ENCODE peak calls at places on chromosomes 1 and 21, in seven cellular contexts. K, B, Z, A, T, S and W are unnamed samples.

GRCh38 chr1:199909137-199909536 is 118.4 kb upstream of the NR5A2 start:
- DNase-seq in K (no peak), B (no peak), Z (no peak), A (no peak), T (no peak), S (no peak), W (peak)

GRCh38 chr1:56527548-56528302 is 51.6 kb downstream of the PLPP3 start:
- DNase-seq in K (no peak), B (peak), Z (no peak), A (no peak), T (no peak), S (no peak), W (no peak)

GRCh38 chr1:1360511-1361169 is 2.3 kb upstream of the MXRA8 start:
- DNase-seq in K (no peak), B (peak), Z (no peak), A (peak), T (peak), S (peak), W (no peak)

GRCh38 chr1:224069138-224069537 is 44.8 kb upstream of the FBXO28 start:
- DNase-seq in K (no peak), B (no peak), Z (no peak), A (no peak), T (no peak), S (no peak), W (no peak)

GRCh38 chr1:54297596-54298283 is 97.8 kb downstream of the MRPL37 start:
- DNase-seq in K (no peak), B (peak), Z (no peak), A (no peak), T (no peak), S (no peak), W (no peak)

GRCh38 chr1:17338706-17339493 is 30.9 kb downstream of the PADI4 start:
- DNase-seq in K (no peak), B (no peak), Z (no peak), A (no peak), T (no peak), S (no peak), W (no peak)

GRCh38 chr1:27016376-27016775 is 3.7 kb upstream of the TENT5B start:
- DNase-seq in K (no peak), B (no peak), Z (no peak), A (no peak), T (no peak), S (no peak), W (no peak)

GRCh38 chr1:238281418-238281817 is 390.7 kb upstream of the ZP4 start:
- DNase-seq in K (no peak), B (no peak), Z (no peak), A (no peak), T (no peak), S (no peak), W (no peak)

GRCh38 chr1:228016653-228017355 is 10.0 kb downstream of the WNT3A start:
- DNase-seq in K (no peak), B (no peak), Z (no peak), A (no peak), T (no peak), S (no peak), W (no peak)

GRCh38 chr1:171663854-171664550 is 11.5 kb upstream of the MYOC start:
- DNase-seq in K (no peak), B (peak), Z (no peak), A (no peak), T (no peak), S (no peak), W (no peak)

GRCh38 chr1:32757213-32757895 is 54.8 kb upstream of the SYNC start:
- DNase-seq in K (no peak), B (no peak), Z (no peak), A (no peak), T (no peak), S (no peak), W (no peak)

GRCh38 chr1:6102227-6102845 is 56.6 kb downstream of the KCNAB2 start:
- DNase-seq in K (no peak), B (no peak), Z (no peak), A (no peak), T (no peak), S (no peak), W (no peak)

GRCh38 chr21:26686278-26686677 is 113.2 kb upstream of the CYYR1 start:
- DNase-seq in K (peak), B (peak), Z (no peak), A (peak), T (no peak), S (no peak), W (peak)

GRCh38 chr1:97797403-97798183 is 123.2 kb downstream of the DPYD start:
- DNase-seq in K (no peak), B (peak), Z (no peak), A (no peak), T (peak), S (no peak), W (no peak)

GRCh38 chr1:168636642-168637111 is 60.3 kb downstream of the XCL1 start:
- DNase-seq in K (no peak), B (peak), Z (no peak), A (peak), T (peak), S (no peak), W (peak)

GRCh38 chr1:50416150-50416527 is 7.1 kb downstream of the DMRTA2 start:
- DNase-seq in K (no peak), B (no peak), Z (no peak), A (no peak), T (no peak), S (no peak), W (no peak)

GRCh38 chr1:17287377-17287776 is 20.6 kb upstream of the PADI4 start:
- DNase-seq in K (peak), B (peak), Z (no peak), A (no peak), T (no peak), S (no peak), W (peak)

GRCh38 chr1:248752119-248752931 is 3.2 kb downstream of the LYPD8 start:
- DNase-seq in K (no peak), B (peak), Z (no peak), A (no peak), T (no peak), S (no peak), W (peak)

GRCh38 chr1:67880056-67880601 is 46.9 kb upstream of the GNG12 start:
- DNase-seq in K (no peak), B (peak), Z (no peak), A (peak), T (no peak), S (no peak), W (no peak)

GRCh38 chr1:219354962-219355361 is 181.3 kb downstream of the LYPLAL1 start:
- DNase-seq in K (no peak), B (no peak), Z (no peak), A (no peak), T (no peak), S (no peak), W (no peak)

GRCh38 chr1:152926091-152926490 is 17.7 kb downstream of the IVL start:
- DNase-seq in K (no peak), B (peak), Z (no peak), A (no peak), T (no peak), S (peak), W (no peak)

GRCh38 chr1:200625381-200625824 is 4.9 kb upstream of the KIF14 start:
- DNase-seq in K (no peak), B (peak), Z (no peak), A (no peak), T (no peak), S (no peak), W (no peak)

GRCh38 chr1:186082235-186082937 is 292.7 kb downstream of the TPR start:
- DNase-seq in K (peak), B (peak), Z (peak), A (peak), T (peak), S (peak), W (peak)

GRCh38 chr1:100622037-100622436 is 84.1 kb downstream of the GPR88 start:
- DNase-seq in K (no peak), B (peak), Z (no peak), A (peak), T (no peak), S (peak), W (peak)

GRCh38 chr1:53196485-53197271 is at the start of gene CPT2:
- DNase-seq in K (peak), B (peak), Z (peak), A (peak), T (peak), S (peak), W (peak)
- TF ChIP-seq CTCF in K (no peak), B (no peak), Z (no peak), A (peak), T (no peak), S (no peak), W (no peak)

GRCh38 chr21:37656899-37657298 is 259.4 kb downstream of the KCNJ6 start:
- DNase-seq in K (no peak), B (no peak), Z (no peak), A (no peak), T (no peak), S (no peak), W (no peak)

GRCh38 chr21:37653201-37653600 is 263.1 kb downstream of the KCNJ6 start:
- DNase-seq in K (no peak), B (no peak), Z (no peak), A (no peak), T (no peak), S (no peak), W (no peak)

GRCh38 chr21:37654596-37654995 is 261.7 kb downstream of the KCNJ6 start:
- DNase-seq in K (no peak), B (no peak), Z (no peak), A (no peak), T (no peak), S (no peak), W (no peak)

GRCh38 chr21:37658121-37658993 is 257.9 kb downstream of the KCNJ6 start:
- DNase-seq in K (no peak), B (peak), Z (no peak), A (no peak), T (no peak), S (no peak), W (no peak)

GRCh38 chr21:37655601-37656300 is 260.5 kb downstream of the KCNJ6 start:
- DNase-seq in K (no peak), B (peak), Z (no peak), A (no peak), T (no peak), S (no peak), W (no peak)
- TF ChIP-seq CTCF in K (no peak), B (no peak), Z (no peak), A (no peak), T (no peak), S (no peak), W (no peak)

DNA sequence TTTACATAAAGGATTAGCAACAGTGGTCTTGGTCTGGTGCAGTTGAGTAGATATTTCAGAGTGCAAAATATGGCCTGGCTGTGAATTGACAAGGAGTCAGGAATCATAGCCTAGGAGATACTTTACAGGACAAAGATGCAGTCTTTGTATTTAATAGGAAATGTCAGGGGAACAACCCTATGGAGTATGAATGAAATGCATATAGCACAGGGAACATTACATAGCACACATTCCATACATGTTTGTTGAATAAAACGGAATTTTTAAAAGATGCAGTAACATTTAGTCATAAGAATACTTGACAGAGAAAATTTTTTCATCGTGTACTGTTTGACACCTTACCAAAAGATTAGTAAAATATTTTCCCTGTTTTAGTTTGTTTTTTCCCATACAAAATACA is 41.9 kb downstream of the CHRM3 start:
- DNase-seq in K (no peak), B (no peak), Z (no peak), A (no peak), T (no peak), S (no peak), W (no peak)
- TF ChIP-seq CTCF in K (no peak), B (no peak), Z (no peak), A (no peak), T (no peak), S (no peak), W (no peak)

DNA sequence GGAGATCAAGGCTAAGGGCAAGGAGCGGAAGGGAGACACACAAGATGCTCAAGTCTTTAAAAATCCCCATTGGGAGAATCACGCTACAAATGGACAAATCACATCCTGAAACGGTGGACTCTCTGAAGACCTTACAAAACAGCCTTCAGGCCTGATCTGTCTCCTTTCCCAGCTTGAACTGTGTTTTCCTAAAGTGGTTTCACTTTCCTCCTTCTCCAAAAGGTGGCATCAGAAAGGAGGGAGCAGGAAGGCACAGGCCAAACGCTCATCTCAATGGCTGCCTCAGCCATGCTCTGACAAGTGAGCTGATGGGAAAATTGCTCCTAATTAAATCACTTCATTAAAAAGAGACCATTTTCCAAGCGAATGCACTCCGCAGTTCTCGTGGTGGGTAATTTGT is 47.7 kb downstream of the UTP25 start:
- DNase-seq in K (no peak), B (peak), Z (no peak), A (no peak), T (no peak), S (peak), W (peak)
- TF ChIP-seq CTCF in K (no peak), B (peak), Z (no peak), A (peak), T (no peak), S (no peak), W (no peak)

GRCh38 chr1:24386241-24386640 is 27.3 kb downstream of the STPG1 start:
- DNase-seq in K (no peak), B (peak), Z (no peak), A (no peak), T (no peak), S (no peak), W (no peak)

GRCh38 chr1:24386931-24387330 is 26.7 kb downstream of the STPG1 start:
- DNase-seq in K (no peak), B (no peak), Z (no peak), A (no peak), T (no peak), S (no peak), W (no peak)

GRCh38 chr1:24383381-24383940 is 30.1 kb downstream of the STPG1 start:
- DNase-seq in K (no peak), B (peak), Z (no peak), A (no peak), T (no peak), S (no peak), W (no peak)

GRCh38 chr1:24384251-24385090 is 29.1 kb downstream of the STPG1 start:
- DNase-seq in K (peak), B (peak), Z (no peak), A (no peak), T (no peak), S (no peak), W (no peak)

DNA sequence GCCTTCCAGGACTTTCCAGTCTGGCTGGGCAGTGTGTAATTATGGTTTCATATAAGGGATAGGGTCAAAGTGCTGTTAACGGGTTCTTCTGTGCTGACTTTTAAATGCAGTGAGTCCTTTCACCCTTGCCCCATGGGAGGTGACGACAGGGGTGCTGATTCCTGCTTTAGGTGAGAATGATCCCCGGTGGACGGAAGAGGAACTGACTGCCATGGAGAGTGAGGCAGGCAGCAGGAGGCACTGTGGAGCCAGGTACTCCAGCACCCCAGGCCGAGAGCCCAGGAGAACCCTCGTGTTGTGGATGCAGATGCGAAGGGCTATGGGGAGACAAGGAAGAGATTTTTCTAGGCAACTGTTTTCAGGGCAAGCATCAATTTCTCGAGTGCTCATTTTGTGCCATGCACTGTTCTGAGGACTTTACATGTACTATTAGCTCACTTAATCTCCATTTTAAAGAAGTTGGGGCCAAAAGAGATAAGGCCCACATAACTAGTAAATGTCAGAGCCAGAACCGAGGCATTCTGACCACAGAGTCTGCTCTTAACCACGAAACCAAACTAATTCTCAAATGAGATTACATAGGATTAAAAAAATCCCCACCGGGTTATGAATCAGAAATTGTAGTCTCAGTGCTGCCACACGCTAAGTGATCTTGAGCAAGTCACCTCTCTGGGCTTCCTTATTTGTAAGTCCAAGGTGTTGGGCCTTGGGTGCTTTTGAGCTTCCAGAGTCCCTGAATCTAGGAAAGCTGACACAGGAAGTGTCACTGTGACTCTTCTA is 28.2 kb downstream of the STPG1 start:
- DNase-seq in K (no peak), B (no peak), Z (no peak), A (no peak), T (no peak), S (no peak), W (no peak)
- TF ChIP-seq CTCF in K (peak), B (peak), Z (no peak), A (peak), T (no peak), S (peak), W (no peak)